ENCODE peak calls at places on chromosomes 6 and 20, in eight cellular contexts. One of them, this sample, is unnamed.

GRCh38 chr20:2840967-2841531 is 504 bp downstream of the VPS16 start:
- DNase-seq in H9: peak; percentile 61
- DNase-seq in aorta: peak; percentile 93
- DNase-seq in lung: peak; percentile 56
- DNase-seq in effector memory CD4-positive, alpha-beta T cell: no peak
- DNase-seq in stomach: peak; percentile 35
- DNase-seq in CD4-positive, alpha-beta T cell: no peak
- DNase-seq in tibial artery: peak; percentile 68
- DNase-seq in this sample: peak; percentile 61

GRCh38 chr6:32972353-32973143 is 4.2 kb downstream of the BRD2 start:
- DNase-seq in effector memory CD4-positive, alpha-beta T cell: peak; percentile 52
- DNase-seq in tibial artery: no peak
- DNase-seq in CD4-positive, alpha-beta T cell: peak; percentile 38
- DNase-seq in stomach: no peak
- DNase-seq in lung: peak; percentile 45
- DNase-seq in aorta: peak; percentile 84
- DNase-seq in H9: no peak
- DNase-seq in this sample: no peak

GRCh38 chr6:43488667-43489276 is 11.4 kb downstream of the TJAP1 start:
- DNase-seq in H9: no peak
- DNase-seq in tibial artery: no peak
- DNase-seq in lung: no peak
- DNase-seq in aorta: no peak
- DNase-seq in CD4-positive, alpha-beta T cell: no peak
- DNase-seq in stomach: no peak
- DNase-seq in effector memory CD4-positive, alpha-beta T cell: no peak
- DNase-seq in this sample: no peak

GRCh38 chr6:147805155-147805554 is 296.7 kb downstream of the SAMD5 start:
- DNase-seq in aorta: no peak
- DNase-seq in stomach: no peak
- DNase-seq in H9: no peak
- DNase-seq in effector memory CD4-positive, alpha-beta T cell: no peak
- DNase-seq in lung: no peak
- DNase-seq in CD4-positive, alpha-beta T cell: no peak
- DNase-seq in tibial artery: no peak
- DNase-seq in this sample: no peak

GRCh38 chr20:36969478-36970186 is 18.1 kb upstream of the SAMHD1 start:
- DNase-seq in CD4-positive, alpha-beta T cell: peak; percentile 30
- DNase-seq in H9: no peak
- DNase-seq in effector memory CD4-positive, alpha-beta T cell: no peak
- DNase-seq in aorta: no peak
- DNase-seq in lung: no peak
- DNase-seq in stomach: no peak
- DNase-seq in tibial artery: no peak
- DNase-seq in this sample: no peak

GRCh38 chr6:148064406-148065134 is 278.1 kb upstream of the SASH1 start:
- DNase-seq in stomach: no peak
- DNase-seq in effector memory CD4-positive, alpha-beta T cell: no peak
- DNase-seq in lung: no peak
- DNase-seq in H9: no peak
- DNase-seq in tibial artery: no peak
- DNase-seq in CD4-positive, alpha-beta T cell: no peak
- DNase-seq in aorta: no peak
- DNase-seq in this sample: no peak

GRCh38 chr6:16438677-16439615 is 200.6 kb downstream of the GMPR start:
- DNase-seq in stomach: no peak
- DNase-seq in effector memory CD4-positive, alpha-beta T cell: no peak
- DNase-seq in tibial artery: no peak
- DNase-seq in aorta: no peak
- DNase-seq in CD4-positive, alpha-beta T cell: no peak
- DNase-seq in lung: no peak
- DNase-seq in H9: no peak
- DNase-seq in this sample: no peak

GRCh38 chr20:63100401-63100925 is 93.7 kb upstream of the BHLHE23 start:
- DNase-seq in CD4-positive, alpha-beta T cell: no peak
- DNase-seq in stomach: no peak
- DNase-seq in effector memory CD4-positive, alpha-beta T cell: no peak
- DNase-seq in tibial artery: no peak
- DNase-seq in aorta: peak; percentile 30
- DNase-seq in lung: no peak
- DNase-seq in H9: peak; percentile 24
- DNase-seq in this sample: peak; percentile 8

GRCh38 chr6:40585218-40585617 is 1.9 kb downstream of the LRFN2 start:
- DNase-seq in stomach: no peak
- DNase-seq in effector memory CD4-positive, alpha-beta T cell: no peak
- DNase-seq in lung: no peak
- DNase-seq in aorta: no peak
- DNase-seq in tibial artery: no peak
- DNase-seq in H9: no peak
- DNase-seq in CD4-positive, alpha-beta T cell: no peak
- DNase-seq in this sample: no peak

GRCh38 chr6:71727632-71728294 is 158.6 kb upstream of the RIMS1 start:
- DNase-seq in CD4-positive, alpha-beta T cell: no peak
- DNase-seq in tibial artery: no peak
- DNase-seq in effector memory CD4-positive, alpha-beta T cell: no peak
- DNase-seq in aorta: no peak
- DNase-seq in stomach: no peak
- DNase-seq in lung: no peak
- DNase-seq in H9: no peak
- DNase-seq in this sample: no peak

GRCh38 chr6:11346516-11346915 is 114.0 kb upstream of the NEDD9 start:
- DNase-seq in stomach: no peak
- DNase-seq in lung: no peak
- DNase-seq in CD4-positive, alpha-beta T cell: no peak
- DNase-seq in aorta: no peak
- DNase-seq in H9: no peak
- DNase-seq in tibial artery: no peak
- DNase-seq in effector memory CD4-positive, alpha-beta T cell: no peak
- DNase-seq in this sample: no peak

GRCh38 chr6:14524319-14524718 is 406.7 kb downstream of the CD83 start:
- DNase-seq in CD4-positive, alpha-beta T cell: no peak
- DNase-seq in H9: no peak
- DNase-seq in lung: peak; percentile 33
- DNase-seq in aorta: no peak
- DNase-seq in stomach: no peak
- DNase-seq in tibial artery: peak; percentile 26
- DNase-seq in effector memory CD4-positive, alpha-beta T cell: no peak
- DNase-seq in this sample: no peak

GRCh38 chr6:137451926-137452325 is 42.3 kb downstream of the OLIG3 start:
- DNase-seq in stomach: no peak
- DNase-seq in CD4-positive, alpha-beta T cell: no peak
- DNase-seq in tibial artery: no peak
- DNase-seq in aorta: no peak
- DNase-seq in effector memory CD4-positive, alpha-beta T cell: no peak
- DNase-seq in H9: no peak
- DNase-seq in lung: no peak
- DNase-seq in this sample: no peak

GRCh38 chr6:161139766-161140553 is 133.9 kb downstream of the AGPAT4 start:
- DNase-seq in stomach: peak; percentile 53
- DNase-seq in CD4-positive, alpha-beta T cell: no peak
- DNase-seq in aorta: peak; percentile 79
- DNase-seq in effector memory CD4-positive, alpha-beta T cell: peak; percentile 20
- DNase-seq in H9: peak; percentile 61
- DNase-seq in tibial artery: no peak
- DNase-seq in lung: peak; percentile 27
- DNase-seq in this sample: peak; percentile 41

GRCh38 chr20:50844430-50845100 is 49.7 kb downstream of the BCAS4 start:
- DNase-seq in aorta: peak; percentile 87
- DNase-seq in stomach: peak; percentile 36
- DNase-seq in lung: no peak
- DNase-seq in tibial artery: no peak
- DNase-seq in effector memory CD4-positive, alpha-beta T cell: no peak
- DNase-seq in H9: no peak
- DNase-seq in CD4-positive, alpha-beta T cell: peak; percentile 12
- DNase-seq in this sample: no peak

GRCh38 chr6:44093750-44094402 is 33.4 kb downstream of the MRPL14 start:
- DNase-seq in stomach: no peak
- DNase-seq in effector memory CD4-positive, alpha-beta T cell: no peak
- DNase-seq in CD4-positive, alpha-beta T cell: no peak
- DNase-seq in H9: no peak
- DNase-seq in lung: no peak
- DNase-seq in aorta: no peak
- DNase-seq in tibial artery: no peak
- DNase-seq in this sample: no peak

GRCh38 chr6:88135578-88136114 is 30.5 kb downstream of the CNR1 start:
- DNase-seq in CD4-positive, alpha-beta T cell: no peak
- DNase-seq in H9: no peak
- DNase-seq in aorta: no peak
- DNase-seq in tibial artery: no peak
- DNase-seq in stomach: no peak
- DNase-seq in lung: no peak
- DNase-seq in effector memory CD4-positive, alpha-beta T cell: no peak
- DNase-seq in this sample: no peak

GRCh38 chr6:11230158-11231107 is 2.0 kb downstream of the NEDD9 start:
- DNase-seq in H9: no peak
- DNase-seq in tibial artery: no peak
- DNase-seq in aorta: no peak
- DNase-seq in lung: no peak
- DNase-seq in effector memory CD4-positive, alpha-beta T cell: no peak
- DNase-seq in CD4-positive, alpha-beta T cell: no peak
- DNase-seq in stomach: no peak
- DNase-seq in this sample: no peak

GRCh38 chr6:35728663-35729348 is 8.0 kb upstream of the ARMC12 start:
- DNase-seq in stomach: peak; percentile 41
- DNase-seq in aorta: no peak
- DNase-seq in CD4-positive, alpha-beta T cell: no peak
- DNase-seq in effector memory CD4-positive, alpha-beta T cell: no peak
- DNase-seq in lung: peak; percentile 82
- DNase-seq in H9: no peak
- DNase-seq in tibial artery: peak; percentile 54
- DNase-seq in this sample: peak; percentile 65

GRCh38 chr6:149815788-149816187 is 48.4 kb downstream of the LRP11 start:
- DNase-seq in effector memory CD4-positive, alpha-beta T cell: no peak
- DNase-seq in tibial artery: no peak
- DNase-seq in CD4-positive, alpha-beta T cell: no peak
- DNase-seq in lung: no peak
- DNase-seq in aorta: no peak
- DNase-seq in stomach: no peak
- DNase-seq in H9: no peak
- DNase-seq in this sample: no peak

DNA sequence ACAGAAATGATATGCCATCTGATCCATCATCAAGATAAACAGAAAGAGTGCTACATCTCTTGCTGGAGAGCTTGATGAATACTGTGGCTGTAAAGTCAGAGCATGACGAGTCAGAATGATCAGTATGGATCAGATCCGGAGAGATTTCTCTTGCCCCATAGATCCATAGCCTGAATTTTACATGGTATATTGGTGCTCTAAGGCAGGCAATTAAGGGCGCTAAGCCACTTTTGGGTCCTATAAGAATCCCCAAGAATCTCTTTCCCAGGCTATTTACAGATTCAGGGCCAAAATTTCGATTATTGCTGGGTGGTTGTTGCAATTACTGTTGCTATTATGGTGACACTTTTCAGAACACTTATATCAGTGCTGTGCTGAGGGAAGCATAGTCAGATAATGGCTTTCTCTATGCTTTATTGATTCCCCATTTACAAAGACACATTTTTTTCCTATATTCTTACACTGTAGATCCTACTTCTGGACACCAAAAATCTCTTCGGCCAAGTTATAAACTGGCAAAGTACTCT is 94.4 kb downstream of the ADGRB3 start:
- DNase-seq in lung: no peak
- DNase-seq in CD4-positive, alpha-beta T cell: no peak
- DNase-seq in effector memory CD4-positive, alpha-beta T cell: no peak
- DNase-seq in tibial artery: no peak
- DNase-seq in aorta: no peak
- DNase-seq in H9: no peak
- DNase-seq in stomach: no peak
- DNase-seq in this sample: no peak
- H3K9me3 ChIP-seq in lung: no peaks in the 10 kb centered on the region
- H3K9me3 ChIP-seq in CD4-positive, alpha-beta T cell: no peaks in the 10 kb centered on the region
- H3K9me3 ChIP-seq in effector memory CD4-positive, alpha-beta T cell: no peaks in the 10 kb centered on the region
- H3K9me3 ChIP-seq in tibial artery: no peaks in the 10 kb centered on the region
- H3K9me3 ChIP-seq in aorta: no peaks in the 10 kb centered on the region
- H3K9me3 ChIP-seq in H9: no peaks in the 10 kb centered on the region
- H3K9me3 ChIP-seq in stomach: no peaks in the 10 kb centered on the region
- H3K9me3 ChIP-seq in this sample: no peaks in the 10 kb centered on the region

GRCh38 chr20:55586626-55587025 is 418.7 kb downstream of the CBLN4 start:
- DNase-seq in stomach: no peak
- DNase-seq in aorta: no peak
- DNase-seq in effector memory CD4-positive, alpha-beta T cell: no peak
- DNase-seq in tibial artery: no peak
- DNase-seq in H9: no peak
- DNase-seq in CD4-positive, alpha-beta T cell: no peak
- DNase-seq in lung: no peak
- DNase-seq in this sample: no peak
- H3K9me3 ChIP-seq in stomach: no peaks in the 10 kb centered on the region
- H3K9me3 ChIP-seq in aorta: no peaks in the 10 kb centered on the region
- H3K9me3 ChIP-seq in effector memory CD4-positive, alpha-beta T cell: no peaks in the 10 kb centered on the region
- H3K9me3 ChIP-seq in tibial artery: no peaks in the 10 kb centered on the region
- H3K9me3 ChIP-seq in H9: no peaks in the 10 kb centered on the region
- H3K9me3 ChIP-seq in CD4-positive, alpha-beta T cell: no peaks in the 10 kb centered on the region
- H3K9me3 ChIP-seq in lung: no peaks in the 10 kb centered on the region
- H3K9me3 ChIP-seq in this sample: no peaks in the 10 kb centered on the region

GRCh38 chr6:27448456-27448855 is 24.4 kb downstream of the ZNF184 start:
- DNase-seq in stomach: no peak
- DNase-seq in effector memory CD4-positive, alpha-beta T cell: no peak
- DNase-seq in H9: no peak
- DNase-seq in aorta: no peak
- DNase-seq in lung: no peak
- DNase-seq in tibial artery: no peak
- DNase-seq in CD4-positive, alpha-beta T cell: no peak
- DNase-seq in this sample: no peak

GRCh38 chr6:27451660-27452390 is 21.1 kb downstream of the ZNF184 start:
- DNase-seq in tibial artery: no peak
- DNase-seq in effector memory CD4-positive, alpha-beta T cell: no peak
- DNase-seq in stomach: no peak
- DNase-seq in aorta: no peak
- DNase-seq in lung: no peak
- DNase-seq in CD4-positive, alpha-beta T cell: no peak
- DNase-seq in H9: no peak
- DNase-seq in this sample: no peak

DNA sequence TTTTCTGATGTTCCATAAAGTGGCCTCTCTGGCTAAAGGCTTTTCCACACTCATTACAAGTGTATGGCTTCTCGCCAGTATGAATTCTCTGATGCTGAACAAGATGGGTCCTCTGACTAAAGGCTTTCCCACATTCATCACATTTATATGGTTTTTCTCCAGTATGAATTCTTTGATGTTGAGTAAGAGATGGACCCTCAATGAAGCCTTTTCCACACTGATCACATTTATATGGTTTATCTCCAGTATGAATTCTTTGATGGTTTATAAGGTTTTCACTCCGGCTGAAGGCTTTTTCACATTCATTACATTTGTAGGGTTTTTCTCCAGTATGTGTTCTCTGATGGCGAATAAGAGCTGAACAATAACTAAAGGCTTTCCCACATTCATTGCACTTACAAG is 20.4 kb downstream of the ZNF184 start:
- DNase-seq in effector memory CD4-positive, alpha-beta T cell: no peak
- DNase-seq in stomach: no peak
- DNase-seq in lung: no peak
- DNase-seq in CD4-positive, alpha-beta T cell: no peak
- DNase-seq in tibial artery: no peak
- DNase-seq in H9: no peak
- DNase-seq in aorta: no peak
- DNase-seq in this sample: no peak
- H3K9me3 ChIP-seq in effector memory CD4-positive, alpha-beta T cell: peaks cover 68% of the 10 kb centered on the region
- H3K9me3 ChIP-seq in stomach: peaks cover 100% of the 10 kb centered on the region
- H3K9me3 ChIP-seq in lung: peaks cover 46% of the 10 kb centered on the region
- H3K9me3 ChIP-seq in CD4-positive, alpha-beta T cell: peaks cover 99% of the 10 kb centered on the region
- H3K9me3 ChIP-seq in tibial artery: peaks cover 4% of the 10 kb centered on the region
- H3K9me3 ChIP-seq in H9: peaks cover 88% of the 10 kb centered on the region
- H3K9me3 ChIP-seq in aorta: peaks cover 18% of the 10 kb centered on the region
- H3K9me3 ChIP-seq in this sample: peaks cover 98% of the 10 kb centered on the region

GRCh38 chr6:167663784-167664432 is 162.8 kb upstream of the AFDN start:
- DNase-seq in aorta: no peak
- DNase-seq in stomach: peak; percentile 66
- DNase-seq in lung: no peak
- DNase-seq in CD4-positive, alpha-beta T cell: no peak
- DNase-seq in H9: no peak
- DNase-seq in tibial artery: no peak
- DNase-seq in effector memory CD4-positive, alpha-beta T cell: no peak
- DNase-seq in this sample: no peak
- H3K9me3 ChIP-seq in aorta: no peaks in the 10 kb centered on the region
- H3K9me3 ChIP-seq in stomach: no peaks in the 10 kb centered on the region
- H3K9me3 ChIP-seq in lung: no peaks in the 10 kb centered on the region
- H3K9me3 ChIP-seq in CD4-positive, alpha-beta T cell: no peaks in the 10 kb centered on the region
- H3K9me3 ChIP-seq in H9: no peaks in the 10 kb centered on the region
- H3K9me3 ChIP-seq in tibial artery: no peaks in the 10 kb centered on the region
- H3K9me3 ChIP-seq in effector memory CD4-positive, alpha-beta T cell: no peaks in the 10 kb centered on the region
- H3K9me3 ChIP-seq in this sample: no peaks in the 10 kb centered on the region

This sample was measured in left ventricle myocardium inferior.